ENCODE peak calls at places on chromosomes 2 and 18, in four cellular contexts. B, E, O and U are unnamed samples.

GRCh38 chr2:90077948-90078347 is 1386.5 kb downstream of the RPIA start:
- DNase-seq in B (no peak), O (no peak), E (no peak), U (no peak)

GRCh38 chr2:36246320-36246990 is 109.1 kb upstream of the CRIM1 start:
- DNase-seq in O (no peak), E (no peak), B (peak), U (no peak)

GRCh38 chr2:241010531-241011295 is 12.3 kb downstream of the SNED1 start:
- DNase-seq in E (no peak), B (no peak), O (no peak), U (no peak)

GRCh38 chr2:84879595-84880394 is 1.1 kb downstream of the TRABD2A start:
- DNase-seq in O (no peak), E (no peak), B (peak), U (peak)

GRCh38 chr2:2791606-2792005 is 460.5 kb upstream of the MYT1L start:
- DNase-seq in O (no peak), B (no peak), E (no peak), U (no peak)

GRCh38 chr2:224248944-224249371 is 152.9 kb downstream of the FAM124B start:
- DNase-seq in E (no peak), B (no peak), O (peak), U (no peak)

GRCh38 chr2:222844323-222844722 is 16.5 kb upstream of the ACSL3 start:
- DNase-seq in E (peak), B (no peak), O (peak), U (no peak)

GRCh38 chr18:49597152-49597551 is 35.3 kb downstream of the LIPG start:
- DNase-seq in O (no peak), E (no peak), B (no peak), U (no peak)

GRCh38 chr2:156947261-156947660 is 310.2 kb upstream of the GALNT5 start:
- DNase-seq in O (peak), E (no peak), B (no peak), U (no peak)

GRCh38 chr2:207532676-207533075 is 2.9 kb downstream of the CREB1 start:
- DNase-seq in O (no peak), E (no peak), B (no peak), U (no peak)

GRCh38 chr2:189648846-189649529 is 12.3 kb upstream of the ASNSD1 start:
- DNase-seq in O (peak), B (no peak), E (peak), U (no peak)

GRCh38 chr2:43086451-43087221 is 139.8 kb downstream of the ZFP36L2 start:
- DNase-seq in O (peak), B (no peak), E (peak), U (no peak)

GRCh38 chr2:96353606-96354095 is 18.1 kb downstream of the NCAPH start:
- DNase-seq in B (no peak), O (no peak), E (peak), U (no peak)

GRCh38 chr18:62486290-62486964 is 36.4 kb upstream of the ZCCHC2 start:
- DNase-seq in O (peak), E (peak), B (no peak), U (peak)

GRCh38 chr2:180655393-180655792 is 325.0 kb upstream of the UBE2E3 start:
- DNase-seq in E (peak), B (no peak), O (no peak), U (no peak)

GRCh38 chr2:98749053-98749450 is 18.1 kb upstream of the MGAT4A start:
- DNase-seq in B (no peak), E (no peak), O (no peak), U (no peak)

GRCh38 chr2:238370482-238371372 is 50.4 kb downstream of the TRAF3IP1 start:
- DNase-seq in B (peak), E (peak), O (peak), U (peak)

GRCh38 chr2:237361194-237361986 is 52.6 kb downstream of the COL6A3 start:
- DNase-seq in E (peak), B (no peak), O (peak), U (no peak)

GRCh38 chr2:64737547-64737946 is 83.8 kb upstream of the SERTAD2 start:
- DNase-seq in B (peak), O (peak), E (peak), U (peak)

GRCh38 chr18:2406544-2406943 is 164.8 kb downstream of the METTL4 start:
- DNase-seq in O (peak), B (no peak), E (peak), U (no peak)

GRCh38 chr18:13541621-13542519 is 184.5 kb downstream of the FAM210A start:
- DNase-seq in O (no peak), E (no peak), B (no peak), U (no peak)

GRCh38 chr2:70360661-70361316 is 58.9 kb upstream of the FAM136A start:
- DNase-seq in B (no peak), O (no peak), E (no peak), U (no peak)

GRCh38 chr18:11246466-11246865 is 97.1 kb upstream of the PIEZO2 start:
- DNase-seq in E (peak), B (no peak), O (peak), U (no peak)

GRCh38 chr2:10579441-10580169 is 110.2 kb downstream of the NOL10 start:
- DNase-seq in B (no peak), E (no peak), O (no peak), U (no peak)

GRCh38 chr2:28547223-28547860 is 51.5 kb downstream of the PLB1 start:
- DNase-seq in E (no peak), B (no peak), O (no peak), U (no peak)

GRCh38 chr2:28556303-28556702 is 60.4 kb downstream of the PLB1 start:
- DNase-seq in O (no peak), E (no peak), B (no peak), U (no peak)

GRCh38 chr2:28557389-28558119 is 61.7 kb downstream of the PLB1 start:
- DNase-seq in E (no peak), B (no peak), O (no peak), U (no peak)

GRCh38 chr2:28547906-28548600 is 52.2 kb downstream of the PLB1 start:
- DNase-seq in O (no peak), B (no peak), E (no peak), U (peak)

DNA sequence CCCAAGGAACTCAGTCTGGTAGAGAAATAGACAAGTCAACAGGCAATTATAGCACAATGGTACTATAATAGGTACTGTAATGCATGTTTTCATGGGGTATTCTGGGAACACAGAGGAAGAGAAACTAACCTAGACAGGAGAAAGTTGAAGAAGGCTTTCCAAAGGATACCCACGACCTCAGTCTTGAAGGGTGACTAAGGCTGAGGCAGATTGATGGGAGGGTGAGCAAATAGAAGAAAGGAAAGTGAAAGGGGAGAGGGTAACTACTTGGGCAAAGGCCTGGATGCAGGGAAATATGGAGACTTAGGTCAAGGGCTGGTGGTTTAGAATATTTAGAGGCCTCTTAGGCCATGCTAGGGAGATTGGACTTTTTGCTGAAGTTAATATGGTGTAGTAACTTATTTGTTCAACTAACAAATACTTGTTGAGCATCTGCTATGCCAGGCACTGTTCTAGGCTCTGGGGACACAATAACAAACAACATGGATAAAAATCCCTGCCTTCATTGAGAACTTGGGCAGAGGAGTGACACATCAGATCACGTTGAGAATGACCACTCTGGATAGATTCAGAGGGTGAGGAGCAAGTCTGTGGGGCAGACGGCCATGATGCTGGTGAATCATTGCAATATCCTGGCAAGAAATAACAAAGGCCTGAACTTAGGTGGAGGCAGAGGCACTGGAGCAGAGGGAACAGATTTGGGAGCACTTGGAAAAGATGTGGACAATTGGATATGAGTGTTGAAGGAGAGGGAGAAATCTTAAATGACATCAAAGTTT is 56.4 kb downstream of the PLB1 start:
- DNase-seq in O (peak), E (peak), B (no peak), U (no peak)
- TF ChIP-seq CTCF in O (no peak), E (no peak), B (no peak), U (no peak)

GRCh38 chr2:145555360-145555759 is 1035.4 kb upstream of the ZEB2 start:
- DNase-seq in O (no peak), E (no peak), B (no peak), U (no peak)

GRCh38 chr2:145563752-145564615 is 1044.1 kb upstream of the ZEB2 start:
- DNase-seq in O (peak), B (no peak), E (no peak), U (no peak)

GRCh38 chr2:145558617-145559350 is 1038.9 kb upstream of the ZEB2 start:
- DNase-seq in O (peak), E (no peak), B (no peak), U (no peak)

DNA sequence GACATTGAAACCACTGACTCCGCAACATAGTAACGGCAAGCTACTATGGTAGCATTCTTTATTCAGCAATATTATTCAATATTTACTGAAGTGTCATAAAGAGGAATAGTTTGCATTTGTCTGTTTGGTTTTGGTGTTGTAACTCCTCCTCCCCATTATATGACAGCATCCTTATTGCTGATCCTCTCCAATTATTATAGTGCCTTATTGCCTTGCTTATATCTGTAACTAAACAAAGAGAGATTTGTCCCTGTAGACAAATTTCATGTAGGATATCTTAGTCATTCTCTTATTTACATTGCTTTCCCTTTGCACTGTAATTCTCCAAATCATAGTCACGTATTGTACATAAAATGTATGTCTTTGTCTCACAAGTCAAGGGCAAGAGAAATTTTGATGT is 1041.2 kb upstream of the ZEB2 start:
- DNase-seq in E (no peak), B (no peak), O (no peak), U (no peak)
- TF ChIP-seq CTCF in E (no peak), B (no peak), O (no peak), U (no peak)

DNA sequence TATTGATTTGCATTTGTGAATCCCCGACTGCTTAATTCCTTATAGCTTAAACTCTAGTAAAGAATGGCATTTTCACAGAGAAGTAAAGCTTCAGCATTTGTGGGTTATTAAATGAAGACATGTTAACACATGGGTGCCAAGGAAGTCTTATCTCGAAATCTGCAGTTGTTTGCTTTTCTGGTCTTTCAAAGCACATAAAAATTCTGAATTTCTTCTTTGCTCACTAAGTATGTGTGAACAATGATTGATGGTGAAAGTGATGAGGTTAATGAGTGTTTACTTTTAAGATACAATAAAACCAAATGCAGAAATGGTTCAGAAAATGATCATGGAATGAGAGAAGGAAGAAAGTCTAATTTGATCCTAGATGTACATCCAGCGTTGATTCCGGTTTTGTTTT is 234.6 kb upstream of the RAB12 start:
- DNase-seq in O (no peak), B (no peak), E (no peak), U (no peak)
- TF ChIP-seq CTCF in O (no peak), B (no peak), E (no peak), U (no peak)

GRCh38 chr2:11665028-11665427 is 5.0 kb downstream of the NTSR2 start:
- DNase-seq in E (no peak), O (no peak), B (no peak), U (no peak)

GRCh38 chr2:11667866-11668637 is 1.9 kb downstream of the NTSR2 start:
- DNase-seq in E (no peak), B (no peak), O (no peak), U (no peak)

GRCh38 chr2:11663427-11663826 is 6.6 kb downstream of the NTSR2 start:
- DNase-seq in O (peak), B (no peak), E (no peak), U (no peak)

GRCh38 chr2:11667194-11667593 is 2.8 kb downstream of the NTSR2 start:
- DNase-seq in E (no peak), B (no peak), O (no peak), U (no peak)

DNA sequence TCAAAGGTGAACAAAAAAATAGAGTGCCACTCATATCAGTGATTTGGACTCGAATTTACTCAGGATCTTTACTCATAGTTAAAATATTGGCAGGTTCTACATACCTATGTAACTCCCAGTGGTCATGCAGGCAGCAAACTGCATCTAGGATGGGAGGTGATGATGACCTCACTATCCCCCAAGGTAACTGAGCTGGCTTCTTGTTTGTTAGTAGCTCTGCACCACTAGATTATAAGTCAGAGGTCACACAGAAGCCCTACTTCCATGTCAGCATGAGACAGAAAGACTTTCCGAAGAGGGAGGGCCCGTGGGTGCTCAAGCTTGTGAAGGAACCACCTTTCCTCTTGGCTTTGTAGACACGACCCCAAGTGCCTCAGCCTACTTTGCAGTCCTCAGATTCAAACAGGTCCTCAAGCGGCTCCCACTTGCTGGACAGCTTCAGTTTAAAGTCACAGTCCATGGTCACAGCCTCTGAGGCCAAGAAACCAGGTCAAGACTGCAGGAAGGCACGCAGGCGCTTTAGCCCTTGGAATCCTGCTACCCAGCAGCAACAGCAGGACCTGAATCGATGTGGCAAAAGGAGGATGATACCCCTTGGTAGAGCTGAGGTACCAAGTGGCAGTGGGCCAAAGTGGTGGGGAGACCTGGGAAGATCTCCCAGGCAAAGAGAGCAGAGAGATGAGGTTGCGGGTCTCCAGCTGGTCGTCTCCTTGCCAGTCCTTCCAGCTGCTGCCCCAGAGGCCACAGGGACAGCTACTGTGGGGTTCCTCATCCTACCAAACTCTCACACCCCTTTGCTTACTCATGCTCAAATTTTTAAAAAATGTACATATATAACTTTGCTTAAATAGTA is 4.3 kb downstream of the NTSR2 start:
- DNase-seq in O (no peak), B (no peak), E (no peak), U (no peak)
- TF ChIP-seq CTCF in O (no peak), B (no peak), E (no peak), U (no peak)

GRCh38 chr2:68441994-68442322 is 25.1 kb downstream of the FBXO48 start:
- DNase-seq in B (no peak), O (no peak), E (no peak), U (no peak)
- TF ChIP-seq CTCF in B (no peak), O (no peak), E (no peak), U (peak)

GRCh38 chr18:21599585-21600525 is 649 bp downstream of the ESCO1 start:
- DNase-seq in O (peak), E (peak), B (no peak), U (peak)

GRCh38 chr18:21597616-21598015 is 2.9 kb downstream of the ESCO1 start:
- DNase-seq in B (no peak), E (no peak), O (no peak), U (no peak)

GRCh38 chr18:21602302-21602592 is 1.7 kb upstream of the ESCO1 start:
- DNase-seq in E (no peak), O (no peak), B (peak), U (no peak)

GRCh38 chr18:21598726-21599584 is 1.5 kb downstream of the ESCO1 start:
- DNase-seq in E (no peak), O (no peak), B (no peak), U (no peak)

DNA sequence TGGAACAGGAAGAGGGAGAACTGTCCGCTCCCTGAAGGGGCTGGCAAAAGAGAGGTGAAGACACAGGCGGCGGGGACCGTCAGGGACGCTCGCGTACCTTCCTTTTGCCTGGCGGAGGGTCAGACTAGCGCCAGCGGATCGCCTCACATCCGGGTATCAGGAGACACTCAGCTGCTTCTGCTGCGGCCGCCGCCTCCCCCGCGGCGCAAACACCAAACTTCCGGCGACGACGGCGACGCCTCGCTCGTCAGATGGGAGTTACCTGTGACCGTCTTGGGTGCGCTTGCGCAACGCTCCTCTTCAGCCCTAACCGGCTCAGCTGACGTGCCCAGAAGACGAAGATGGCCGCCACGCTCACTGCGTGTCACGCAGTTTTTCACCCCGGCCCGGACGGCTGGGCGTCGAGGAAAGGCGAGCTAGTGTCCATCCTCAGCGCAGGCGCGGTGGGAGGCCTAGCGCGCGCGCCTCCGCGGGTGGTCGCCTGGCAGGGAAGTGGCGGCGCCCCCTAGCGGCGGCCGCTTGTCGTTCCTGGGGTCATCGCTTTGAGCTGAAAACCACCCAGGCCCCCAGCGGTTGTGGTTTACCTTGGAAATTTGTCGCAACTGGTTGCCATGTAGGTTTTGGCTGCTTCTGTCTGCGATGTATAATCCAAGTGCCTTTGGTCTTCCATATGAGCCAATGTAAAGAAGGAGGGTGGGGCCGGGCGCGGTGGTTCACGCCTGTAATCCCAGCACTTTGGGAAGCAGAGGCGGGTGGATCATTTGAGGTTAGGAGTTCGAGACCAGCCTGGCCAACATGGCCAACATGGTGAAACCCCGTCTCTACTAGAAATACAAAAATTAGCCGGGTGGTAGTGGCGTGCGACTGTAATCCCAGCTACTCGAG is at the start of gene ESCO1:
- DNase-seq in O (peak), E (peak), B (peak), U (peak)
- TF ChIP-seq CTCF in O (peak), E (peak), B (peak), U (peak)

DNA sequence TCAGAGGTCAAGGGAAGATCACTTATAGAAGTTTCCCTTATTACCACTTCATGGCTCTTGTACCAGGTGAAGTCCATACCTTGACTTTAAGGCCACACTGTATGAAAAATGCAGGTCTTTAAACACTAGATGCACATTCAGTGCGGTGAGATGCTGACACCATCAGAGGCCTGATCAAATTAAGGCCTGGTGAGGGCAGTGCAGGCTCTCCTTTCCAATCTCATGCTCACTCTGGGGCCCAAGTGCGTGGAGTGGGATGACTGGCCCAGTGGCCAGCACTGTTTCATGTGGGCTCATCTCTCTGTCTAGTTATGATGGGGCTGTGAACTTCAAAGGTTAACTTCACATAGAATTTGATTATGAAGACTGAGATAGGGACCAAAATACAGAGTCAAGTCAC is 281.1 kb downstream of the SLC4A3 start:
- DNase-seq in B (no peak), O (no peak), E (no peak), U (no peak)
- TF ChIP-seq CTCF in B (no peak), O (no peak), E (no peak), U (no peak)